ENCODE peak calls at places on chromosomes 2 and 18, in seven cellular contexts. L is HepG2, N is SK-N-SH, I is HCT116, Y is K562, V is GM12878, F is GM23338. D is an unnamed sample.
A peak's percentile ranks its signal among the peaks of the same experiment; 100 is the strongest.

GRCh38 chr2:209908511-209908910 is 93.9 kb upstream of the RPE start:
- DNase-seq in L (no peak), N (no peak), I (no peak), Y (no peak), V (no peak), F (no peak), D (no peak)

GRCh38 chr18:49565656-49566055 is 3.8 kb downstream of the LIPG start:
- DNase-seq in L (no peak), N (peak; percentile 65), I (no peak), Y (no peak), V (no peak), F (no peak), D (no peak)

GRCh38 chr2:24273598-24273997 is 86.7 kb downstream of the ITSN2 start:
- DNase-seq in L (no peak), N (no peak), I (no peak), Y (no peak), V (no peak), F (no peak), D (no peak)

GRCh38 chr2:223943561-223944008 is 1.6 kb downstream of the WDFY1 start:
- DNase-seq in L (peak; percentile 45), N (peak; percentile 29), I (no peak), Y (no peak), V (no peak), F (no peak), D (no peak)

GRCh38 chr18:49699303-49699702 is 114.0 kb downstream of the ACAA2 start:
- DNase-seq in L (no peak), N (no peak), I (no peak), Y (no peak), V (no peak), F (no peak), D (no peak)

GRCh38 chr2:25158096-25158852 is 10.1 kb downstream of the POMC start:
- DNase-seq in L (no peak), N (no peak), I (no peak), Y (no peak), V (no peak), F (no peak), D (no peak)

GRCh38 chr2:86225581-86225980 is 26.3 kb downstream of the MRPL35 start:
- DNase-seq in L (no peak), N (no peak), I (no peak), Y (no peak), V (peak; percentile 57), F (no peak), D (no peak)

GRCh38 chr2:208542465-208543041 is 136.0 kb downstream of the PTH2R start:
- DNase-seq in L (no peak), N (no peak), I (no peak), Y (no peak), V (no peak), F (no peak), D (no peak)

GRCh38 chr2:96906719-96907404 is 37.0 kb upstream of the SEMA4C start:
- DNase-seq in L (no peak), N (peak; percentile 71), I (no peak), Y (no peak), V (no peak), F (peak; percentile 64), D (no peak)

GRCh38 chr18:22734812-22735627 is 198.1 kb upstream of the RBBP8 start:
- DNase-seq in L (no peak), N (no peak), I (no peak), Y (no peak), V (no peak), F (no peak), D (no peak)

GRCh38 chr18:34120294-34120693 is 104.4 kb downstream of the NOL4 start:
- DNase-seq in L (no peak), N (no peak), I (no peak), Y (no peak), V (no peak), F (no peak), D (no peak)

GRCh38 chr2:72745679-72746368 is 80.0 kb downstream of the EXOC6B start:
- DNase-seq in L (peak; percentile 81), N (peak; percentile 21), I (peak; percentile 48), Y (peak; percentile 18), V (no peak), F (peak; percentile 85), D (peak; percentile 55)

GRCh38 chr18:46250084-46250811 is 146.1 kb downstream of the HAUS1 start:
- DNase-seq in L (no peak), N (peak; percentile 15), I (peak; percentile 49), Y (no peak), V (peak; percentile 92), F (peak; percentile 46), D (no peak)

GRCh38 chr2:234032301-234032856 is 18.1 kb upstream of the SPP2 start:
- DNase-seq in L (no peak), N (no peak), I (no peak), Y (no peak), V (no peak), F (no peak), D (no peak)

GRCh38 chr18:9365406-9365805 is 30.8 kb downstream of the TWSG1 start:
- DNase-seq in L (no peak), N (no peak), I (no peak), Y (no peak), V (no peak), F (no peak), D (no peak)

GRCh38 chr18:58633874-58634273 is 5.0 kb upstream of the ALPK2 start:
- DNase-seq in L (no peak), N (no peak), I (no peak), Y (no peak), V (peak; percentile 40), F (no peak), D (no peak)

GRCh38 chr2:208179028-208179609 is 10.7 kb downstream of the C2orf80 start:
- DNase-seq in L (peak; percentile 78), N (no peak), I (no peak), Y (no peak), V (no peak), F (peak; percentile 44), D (no peak)

GRCh38 chr2:156343096-156343939 is 10.8 kb upstream of the NR4A2 start:
- DNase-seq in L (no peak), N (no peak), I (no peak), Y (no peak), V (no peak), F (no peak), D (no peak)

GRCh38 chr2:145323512-145323911 is 803.6 kb upstream of the ZEB2 start:
- DNase-seq in L (no peak), N (no peak), I (peak; percentile 74), Y (no peak), V (no peak), F (no peak), D (no peak)

GRCh38 chr2:172097557-172098131 is 5.1 kb downstream of the DLX2 start:
- DNase-seq in L (no peak), N (peak; percentile 53), I (no peak), Y (peak; percentile 39), V (no peak), F (peak; percentile 8), D (no peak)

GRCh38 chr2:86790828-86791561 is at the start of gene CD8A:
- DNase-seq in L (no peak), N (peak; percentile 20), I (no peak), Y (no peak), V (no peak), F (peak; percentile 56), D (no peak)

GRCh38 chr2:28082131-28082530 is 191.6 kb downstream of the BABAM2 start:
- DNase-seq in L (no peak), N (no peak), I (no peak), Y (no peak), V (no peak), F (no peak), D (no peak)

GRCh38 chr2:24024018-24024417 is 14.1 kb downstream of the MFSD2B start:
- DNase-seq in L (peak; percentile 50), N (no peak), I (no peak), Y (peak; percentile 32), V (no peak), F (peak; percentile 44), D (no peak)

GRCh38 chr18:14976736-14977430 is 228.9 kb downstream of the ANKRD30B start:
- DNase-seq in L (no peak), N (no peak), I (no peak), Y (no peak), V (no peak), F (no peak), D (no peak)

GRCh38 chr2:197453914-197454398 is 604 bp downstream of the COQ10B start:
- DNase-seq in L (peak; percentile 92), N (no peak), I (peak; percentile 80), Y (peak; percentile 11), V (peak; percentile 38), F (no peak), D (peak; percentile 32)

GRCh38 chr18:8777846-8778245 is 72.5 kb downstream of the MTCL1 start:
- DNase-seq in L (no peak), N (no peak), I (no peak), Y (no peak), V (no peak), F (no peak), D (no peak)

GRCh38 chr18:29651121-29651675 is 1391.3 kb downstream of the DSC3 start:
- DNase-seq in L (no peak), N (no peak), I (no peak), Y (no peak), V (no peak), F (no peak), D (no peak)

GRCh38 chr2:230905448-230906430 is 19.3 kb downstream of the GPR55 start:
- DNase-seq in L (peak; percentile 83), N (no peak), I (peak; percentile 69), Y (no peak), V (no peak), F (no peak), D (no peak)

GRCh38 chr2:121330921-121331320 is 45.9 kb upstream of the TFCP2L1 start:
- DNase-seq in L (no peak), N (peak; percentile 4), I (no peak), Y (no peak), V (no peak), F (no peak), D (no peak)

GRCh38 chr2:206159346-206160123 is at the start of the genes EEF1B2 and NDUFS1:
- DNase-seq in L (peak; percentile 98), N (peak; percentile 95), I (peak; percentile 96), Y (peak; percentile 78), V (peak; percentile 92), F (peak; percentile 100), D (peak; percentile 90)
- H3K36me3 ChIP-seq in L (peaks cover 9% of the 10 kb centered on the region), N (peaks cover 43% of the 10 kb centered on the region), I (peaks cover 17% of the 10 kb centered on the region), Y (peaks cover 58% of the 10 kb centered on the region), V (peaks cover 2% of the 10 kb centered on the region), F (peaks cover 30% of the 10 kb centered on the region), D (peaks cover 35% of the 10 kb centered on the region)

DNA sequence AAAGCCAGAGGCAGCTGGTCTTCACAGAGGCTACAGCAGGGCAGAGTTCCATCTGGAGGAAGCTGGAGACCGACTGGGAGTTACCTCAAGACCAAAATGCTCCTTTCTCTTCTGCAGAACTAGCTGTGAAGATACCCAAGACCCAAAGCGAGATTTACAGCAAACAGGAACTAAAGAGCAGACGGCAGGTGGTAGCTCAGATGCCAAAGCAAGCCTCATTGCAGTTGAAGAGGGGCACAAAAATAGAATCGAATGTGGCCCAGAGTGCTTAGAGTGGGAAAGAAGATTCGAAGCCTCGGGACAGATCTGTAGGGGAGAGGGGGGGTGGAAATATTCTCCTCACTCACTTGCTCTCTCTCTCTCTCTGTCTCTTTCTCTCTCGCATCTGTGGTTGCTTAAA is 423.5 kb downstream of the ZNF521 start:
- DNase-seq in L (no peak), N (no peak), I (no peak), Y (no peak), V (no peak), F (no peak), D (no peak)
- TF ChIP-seq REST in L (no peak), N (no peak), I (no peak), Y (no peak), V (no peak), F (no peak), D (no peak)

GRCh38 chr18:50918153-50918552 is 39.2 kb downstream of the ME2 start:
- DNase-seq in L (no peak), N (no peak), I (no peak), Y (no peak), V (no peak), F (no peak), D (no peak)
- H3K36me3 ChIP-seq in L (no peaks in the 10 kb centered on the region), N (peaks cover 27% of the 10 kb centered on the region), I (peaks cover 7% of the 10 kb centered on the region), Y (peaks cover 42% of the 10 kb centered on the region), V (no peaks in the 10 kb centered on the region), F (peaks cover 27% of the 10 kb centered on the region), D (peaks cover 4% of the 10 kb centered on the region)

GRCh38 chr18:67875057-67875456 is 358.5 kb upstream of the DSEL start:
- DNase-seq in L (no peak), N (no peak), I (no peak), Y (no peak), V (no peak), F (no peak), D (no peak)
- TF ChIP-seq REST in L (no peak), N (no peak), I (no peak), Y (no peak), V (no peak), F (no peak), D (no peak)